ENCODE peak calls at places on chromosomes 4 and X, in eight cellular contexts. G, N, H, T, F, M, D and I are unnamed samples. For H3K4me1, the result is how much of the 10 kb centered on the place peaks cover.

GRCh38 chrX:21166302-21166982 is 207.8 kb upstream of the CNKSR2 start:
- DNase-seq in H (no peak), N (peak), M (no peak), G (no peak), T (no peak), F (peak), D (peak), I (no peak)

GRCh38 chr4:8131210-8131609 is 27.4 kb downstream of the ABLIM2 start:
- DNase-seq in M (no peak), D (no peak), G (no peak), F (no peak), N (no peak), T (no peak), H (no peak), I (no peak)

GRCh38 chr4:3868146-3868840 is 102.1 kb downstream of the ADRA2C start:
- DNase-seq in D (peak), M (no peak), F (peak), H (no peak), T (no peak), G (no peak), N (no peak), I (no peak)

GRCh38 chr4:63784822-63785221 is 624.4 kb downstream of the TECRL start:
- DNase-seq in T (no peak), D (peak), F (no peak), N (no peak), H (no peak), G (no peak), M (no peak), I (no peak)

GRCh38 chr4:55162396-55162795 is 37.0 kb upstream of the KDR start:
- DNase-seq in H (no peak), M (no peak), T (no peak), G (no peak), N (no peak), D (no peak), F (no peak), I (no peak)

GRCh38 chr4:71607780-71608673 is 175.9 kb downstream of the GC start:
- DNase-seq in H (no peak), T (no peak), F (peak), N (peak), M (no peak), D (peak), G (no peak), I (no peak)

GRCh38 chrX:18994713-18995112 is 10.8 kb upstream of the PHKA2 start:
- DNase-seq in F (peak), G (no peak), D (peak), M (no peak), T (no peak), H (no peak), N (peak), I (no peak)

GRCh38 chr4:98864560-98864959 is 64.4 kb downstream of the EIF4E start:
- DNase-seq in T (no peak), M (no peak), F (no peak), D (peak), N (no peak), G (no peak), H (no peak), I (no peak)

GRCh38 chr4:24489870-24490269 is 94.5 kb downstream of the DHX15 start:
- DNase-seq in H (no peak), F (no peak), M (peak), N (peak), D (no peak), G (peak), T (no peak), I (no peak)

GRCh38 chrX:148156986-148157385 is 175.8 kb downstream of the FMR1NB start:
- DNase-seq in N (no peak), G (no peak), F (no peak), M (no peak), D (no peak), T (no peak), H (no peak), I (no peak)

GRCh38 chr4:87805971-87806370 is 6.6 kb downstream of the IBSP start:
- DNase-seq in D (peak), F (peak), G (no peak), M (no peak), T (no peak), N (peak), H (no peak), I (no peak)

GRCh38 chr4:112978691-112979472 is 70.6 kb upstream of the ANK2 start:
- DNase-seq in F (peak), D (peak), M (no peak), H (no peak), N (no peak), T (no peak), G (no peak), I (no peak)

GRCh38 chr4:106671711-106672110 is 303.1 kb upstream of the GIMD1 start:
- DNase-seq in M (no peak), H (no peak), T (no peak), F (no peak), D (peak), G (no peak), N (no peak), I (no peak)

GRCh38 chr4:53586121-53586816 is 5.0 kb downstream of the LNX1 start:
- DNase-seq in N (peak), D (peak), M (no peak), F (peak), H (no peak), T (no peak), G (no peak), I (no peak)

GRCh38 chrX:82412851-82413250 is 1095.2 kb upstream of the POU3F4 start:
- DNase-seq in H (no peak), T (no peak), D (peak), M (no peak), F (no peak), N (no peak), G (no peak), I (no peak)

GRCh38 chr4:181536196-181536746 is 706.9 kb upstream of the TENM3 start:
- DNase-seq in F (peak), D (no peak), G (no peak), N (no peak), H (no peak), M (no peak), T (no peak), I (no peak)

GRCh38 chr4:173289351-173289725 is 44.8 kb downstream of the HMGB2 start:
- DNase-seq in D (no peak), N (peak), M (no peak), F (peak), H (no peak), G (no peak), T (no peak), I (no peak)

DNA sequence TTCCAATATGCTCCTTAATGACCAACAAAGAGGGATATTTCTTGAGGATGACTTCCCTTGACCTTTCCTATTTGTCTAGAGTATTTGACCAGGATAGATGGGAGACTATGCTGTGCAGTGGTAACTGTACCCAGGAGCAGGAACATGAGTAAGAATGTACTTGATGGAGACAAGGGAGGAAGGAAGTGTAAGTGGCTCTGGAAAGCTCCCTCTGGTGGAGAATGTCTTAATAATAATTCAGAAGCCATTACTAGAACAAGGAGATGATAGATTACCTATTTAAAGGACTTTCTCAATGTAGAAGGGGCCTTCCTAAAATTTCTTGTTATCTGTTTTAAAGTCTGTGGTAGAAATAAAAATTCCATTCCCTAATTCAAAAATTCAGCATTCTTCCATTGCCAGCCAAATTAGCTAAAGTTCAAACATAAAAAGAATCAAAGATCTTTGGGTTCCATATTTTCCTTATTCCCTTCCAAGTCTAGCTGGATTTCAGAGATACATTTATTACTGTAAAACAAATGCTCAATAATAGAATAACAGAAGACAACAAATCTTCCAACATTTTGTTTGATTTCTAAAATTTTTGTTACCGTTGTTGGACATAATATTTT is 83.8 kb downstream of the GRID2 start:
- DNase-seq in F (peak), M (no peak), H (no peak), D (peak), G (peak), N (peak), T (no peak), I (no peak)
- TF ChIP-seq CTCF in F (peak), M (peak), H (peak), D (peak), G (peak), N (peak), T (peak), I (peak)

GRCh38 chr4:156738756-156739155 is 232.8 kb downstream of the PDGFC start:
- DNase-seq in T (no peak), M (no peak), G (no peak), F (no peak), D (no peak), H (no peak), N (no peak), I (no peak)
- H3K4me1 ChIP-seq in T (under half), M (under half), G (under half), F (under half), D (under half), H (under half), N (under half), I (under half)

GRCh38 chr4:163932504-163932903 is 438.0 kb downstream of the TMA16 start:
- DNase-seq in T (no peak), H (no peak), M (no peak), G (no peak), N (no peak), F (no peak), D (no peak), I (no peak)

GRCh38 chr4:163930086-163930485 is 435.6 kb downstream of the TMA16 start:
- DNase-seq in M (no peak), H (no peak), F (no peak), T (no peak), N (no peak), G (no peak), D (no peak), I (no peak)
- TF ChIP-seq CTCF in M (no peak), H (no peak), F (no peak), T (no peak), N (no peak), G (no peak), D (peak), I (no peak)

GRCh38 chr4:85570388-85570787 is 95.4 kb downstream of the ARHGAP24 start:
- DNase-seq in N (no peak), T (no peak), M (no peak), D (no peak), H (no peak), F (no peak), G (no peak), I (no peak)
- H3K4me1 ChIP-seq in N (under half), T (under half), M (under half), D (under half), H (under half), F (under half), G (under half), I (under half)

GRCh38 chrX:41333994-41334865 is at the start of gene DDX3X:
- DNase-seq in H (peak), M (peak), F (peak), N (peak), T (peak), D (peak), G (peak), I (peak)
- TF ChIP-seq CTCF in H (peak), M (no peak), F (peak), N (no peak), T (peak), D (peak), G (peak), I (no peak)

DNA sequence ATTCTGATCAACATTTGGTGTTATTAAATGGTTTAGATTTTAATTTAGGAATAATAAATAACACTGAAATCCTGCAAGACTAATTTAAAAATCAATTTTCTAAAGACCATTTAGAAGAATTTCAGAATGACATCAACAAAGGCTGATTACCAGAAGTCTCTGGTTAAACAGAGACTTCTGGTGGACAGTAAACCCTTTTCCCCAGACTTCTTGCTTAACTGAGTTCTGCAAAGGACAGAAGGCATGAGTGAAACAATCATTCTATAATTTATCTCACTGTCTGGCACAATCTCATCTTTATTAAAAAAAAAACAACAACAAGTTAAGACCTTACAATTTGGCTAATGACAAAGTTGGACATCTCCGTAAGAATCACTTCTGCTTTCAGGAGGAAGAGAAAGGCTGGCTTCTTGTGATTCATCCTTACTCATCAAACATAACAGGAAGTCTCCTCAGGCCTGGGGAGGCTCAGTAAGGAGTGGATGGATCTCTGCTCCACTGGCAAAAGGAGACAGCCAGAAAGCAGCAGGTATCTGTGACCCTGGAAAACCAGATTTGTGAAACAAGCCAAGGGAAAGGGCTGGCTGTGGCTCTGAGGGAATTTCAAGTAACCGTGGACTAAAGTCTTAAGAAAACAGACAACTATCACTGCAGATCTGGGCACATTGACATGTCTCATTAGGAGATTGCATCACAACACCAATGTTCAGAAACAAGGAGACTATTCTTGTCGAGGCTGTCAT is 908 bp upstream of the TLR6 start:
- DNase-seq in N (peak), T (no peak), D (peak), M (peak), G (peak), H (no peak), F (peak), I (no peak)
- H3K4me1 ChIP-seq in N (under half), T (under half), D (under half), M (under half), G (under half), H (under half), F (under half), I (under half)

DNA sequence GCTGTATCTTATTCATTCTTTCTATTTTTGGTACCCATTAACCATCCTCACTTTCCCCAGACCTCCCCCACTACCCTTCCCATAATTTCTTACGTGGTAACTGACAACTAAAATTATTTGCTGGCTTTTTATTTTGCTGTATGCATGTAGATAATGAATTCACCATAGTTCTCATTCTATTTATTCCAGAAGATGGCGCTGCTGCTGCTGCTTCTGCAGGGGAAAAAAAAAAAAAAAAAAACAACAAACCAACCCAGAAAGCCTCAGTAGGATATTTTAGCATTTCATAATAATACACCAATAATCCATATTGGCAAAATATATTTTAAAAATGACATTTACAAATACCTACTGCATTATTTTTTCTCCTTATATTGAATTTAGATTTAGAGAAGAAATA is 416.6 kb upstream of the MAGEB18 start:
- DNase-seq in H (no peak), T (no peak), M (no peak), G (no peak), D (peak), N (peak), F (no peak), I (no peak)
- TF ChIP-seq CTCF in H (no peak), T (no peak), M (peak), G (peak), D (no peak), N (peak), F (peak), I (peak)

GRCh38 chrX:40092808-40093435 is 4.8 kb downstream of the BCOR start:
- DNase-seq in G (no peak), D (no peak), F (no peak), M (no peak), N (no peak), T (no peak), H (no peak), I (no peak)

GRCh38 chrX:40091691-40092421 is 5.9 kb downstream of the BCOR start:
- DNase-seq in D (no peak), G (no peak), H (no peak), T (no peak), F (no peak), M (no peak), N (no peak), I (no peak)

GRCh38 chrX:40090050-40090804 is 7.5 kb downstream of the BCOR start:
- DNase-seq in F (no peak), D (no peak), G (peak), N (peak), H (peak), M (peak), T (no peak), I (no peak)

GRCh38 chrX:40088803-40089540 is 8.8 kb downstream of the BCOR start:
- DNase-seq in T (no peak), M (no peak), D (no peak), F (no peak), G (no peak), H (no peak), N (no peak), I (no peak)

GRCh38 chrX:40090961-40091360 is 6.8 kb downstream of the BCOR start:
- DNase-seq in F (no peak), N (no peak), H (no peak), M (no peak), G (no peak), D (no peak), T (no peak), I (no peak)
- H3K4me1 ChIP-seq in F (under half), N (half or more), H (under half), M (under half), G (half or more), D (half or more), T (under half), I (under half)

GRCh38 chr4:110735691-110736090 is 112.8 kb upstream of the PITX2 start:
- DNase-seq in M (no peak), G (no peak), F (peak), D (no peak), T (no peak), N (peak), H (no peak), I (peak)
- TF ChIP-seq CTCF in M (no peak), G (no peak), F (no peak), D (no peak), T (no peak), N (no peak), H (no peak), I (no peak)

GRCh38 chr4:153440475-153440874 is 25.7 kb upstream of the TMEM131L start:
- DNase-seq in F (no peak), T (no peak), G (no peak), H (no peak), D (no peak), N (no peak), M (no peak), I (no peak)

GRCh38 chr4:153439831-153440230 is 26.3 kb upstream of the TMEM131L start:
- DNase-seq in G (no peak), H (no peak), M (no peak), N (no peak), F (no peak), T (no peak), D (no peak), I (no peak)

GRCh38 chr4:153433753-153434105 is 32.4 kb upstream of the TMEM131L start:
- DNase-seq in T (no peak), D (no peak), M (no peak), F (no peak), N (no peak), H (no peak), G (no peak), I (no peak)

GRCh38 chr4:153434190-153434589 is 32.0 kb upstream of the TMEM131L start:
- DNase-seq in M (no peak), N (no peak), G (no peak), D (no peak), T (no peak), F (no peak), H (no peak), I (no peak)

DNA sequence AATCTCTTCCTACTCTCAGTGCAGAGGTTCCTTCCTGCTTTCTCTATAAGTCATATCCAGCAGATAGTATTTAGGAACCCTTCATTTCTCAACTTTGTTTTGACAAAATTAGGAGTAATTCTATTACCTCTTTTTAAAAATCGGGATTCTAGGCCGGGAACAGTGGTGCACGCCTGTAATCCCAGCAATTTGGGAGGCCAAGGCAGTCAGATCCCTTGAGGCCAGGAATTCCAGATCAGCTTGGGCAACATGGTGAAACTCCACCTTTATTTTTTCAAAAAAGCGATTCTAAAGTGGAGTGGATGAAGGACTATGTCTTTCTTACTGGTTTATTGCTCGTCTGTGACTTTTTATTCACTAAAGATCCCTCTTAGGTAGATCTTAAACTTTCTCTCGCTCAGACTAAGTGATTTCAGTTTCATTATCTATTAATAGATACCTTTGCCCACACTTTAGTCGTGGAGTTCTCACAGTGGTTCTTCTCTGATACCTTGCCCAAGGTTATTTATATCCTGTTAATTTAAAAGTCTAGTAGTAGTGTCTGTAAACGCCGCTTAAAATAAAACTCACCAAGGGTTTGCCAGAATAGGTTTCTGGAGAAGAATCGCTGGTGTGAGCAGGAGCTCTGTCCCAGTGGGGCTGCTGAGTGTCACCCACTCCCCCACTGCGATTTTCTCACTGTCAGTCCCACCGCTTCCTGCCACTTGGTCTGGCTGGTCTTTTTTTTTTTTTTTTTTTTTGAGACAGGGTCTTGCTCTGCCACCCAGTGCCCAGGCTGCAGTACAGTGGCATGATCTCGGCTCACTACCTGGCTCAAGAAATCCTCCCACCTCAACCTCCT is 27.0 kb upstream of the TMEM131L start:
- DNase-seq in D (no peak), N (no peak), T (no peak), G (no peak), H (no peak), F (no peak), M (no peak), I (no peak)
- H3K4me1 ChIP-seq in D (under half), N (under half), T (under half), G (under half), H (under half), F (under half), M (under half), I (under half)